ENCODE peak calls at places on chromosomes 16 and 17, in five cellular contexts. One of them, this sample, is unnamed.

GRCh38 chr17:45812102-45812501 is 28.0 kb downstream of the CRHR1 start:
- DNase-seq in osteocyte: no peak
- DNase-seq in brain microvascular endothelial cell: no peak
- DNase-seq in naive B cell: no peak
- DNase-seq in endodermal cell: no peak
- DNase-seq in this sample: no peak

GRCh38 chr16:88938119-88938932 is 38.7 kb downstream of the CBFA2T3 start:
- DNase-seq in brain microvascular endothelial cell: no peak
- DNase-seq in naive B cell: no peak
- DNase-seq in osteocyte: no peak
- DNase-seq in endodermal cell: no peak
- DNase-seq in this sample: no peak

GRCh38 chr17:43309505-43310329 is 75.9 kb upstream of the RNU2-1 start:
- DNase-seq in endodermal cell: peak
- DNase-seq in osteocyte: no peak
- DNase-seq in brain microvascular endothelial cell: no peak
- DNase-seq in naive B cell: no peak
- DNase-seq in this sample: no peak

GRCh38 chr16:66614161-66614802 is 9.8 kb downstream of the CMTM3 start:
- DNase-seq in naive B cell: no peak
- DNase-seq in brain microvascular endothelial cell: no peak
- DNase-seq in endodermal cell: no peak
- DNase-seq in osteocyte: no peak
- DNase-seq in this sample: no peak

GRCh38 chr16:23105309-23105708 is 43.9 kb downstream of the USP31 start:
- DNase-seq in endodermal cell: no peak
- DNase-seq in naive B cell: no peak
- DNase-seq in brain microvascular endothelial cell: no peak
- DNase-seq in osteocyte: no peak
- DNase-seq in this sample: no peak

GRCh38 chr16:53787423-53787822 is 83.5 kb downstream of the FTO start:
- DNase-seq in brain microvascular endothelial cell: no peak
- DNase-seq in naive B cell: no peak
- DNase-seq in osteocyte: no peak
- DNase-seq in endodermal cell: no peak
- DNase-seq in this sample: no peak

GRCh38 chr17:48634446-48635208 is 8.5 kb upstream of the HOXB9 start:
- DNase-seq in endodermal cell: peak
- DNase-seq in naive B cell: no peak
- DNase-seq in brain microvascular endothelial cell: no peak
- DNase-seq in osteocyte: no peak
- DNase-seq in this sample: no peak

GRCh38 chr17:40025991-40026815 is 11.0 kb downstream of the CSF3 start:
- DNase-seq in brain microvascular endothelial cell: peak
- DNase-seq in osteocyte: no peak
- DNase-seq in endodermal cell: no peak
- DNase-seq in naive B cell: no peak
- DNase-seq in this sample: no peak

GRCh38 chr17:48313096-48313495 is 116.9 kb downstream of the SKAP1 start:
- DNase-seq in osteocyte: no peak
- DNase-seq in brain microvascular endothelial cell: no peak
- DNase-seq in naive B cell: no peak
- DNase-seq in endodermal cell: no peak
- DNase-seq in this sample: no peak

GRCh38 chr16:57514891-57515600 is 21.3 kb downstream of the CCDC102A start:
- DNase-seq in naive B cell: no peak
- DNase-seq in brain microvascular endothelial cell: no peak
- DNase-seq in osteocyte: no peak
- DNase-seq in endodermal cell: peak
- DNase-seq in this sample: no peak